ENCODE peak calls at places on chromosomes 13 and 19, in nine cellular contexts. One of them, this sample, is unnamed.

GRCh38 chr19:28633223-28634030 is 579.5 kb downstream of the UQCRFS1 start:
- DNase-seq in cardiac fibroblast: peak
- DNase-seq in stimulated activated CD4-positive, alpha-beta T cell treated with anti-CD3 and anti-CD28 coated beads, Interleukin-2, amount 100 ng/mL, for 48 hours: peak
- DNase-seq in NT2/D1: peak
- DNase-seq in amniotic stem cell: no peak
- DNase-seq in activated CD8-positive, alpha-beta memory T cell treated with anti-CD3 and anti-CD28 coated beads for 1 hour: no peak
- DNase-seq in HTR-8/SVneo: no peak
- DNase-seq in heart right ventricle: no peak
- DNase-seq in WTC11: peak
- DNase-seq in this sample: peak

GRCh38 chr19:31139871-31140505 is 209.2 kb downstream of the TSHZ3 start:
- DNase-seq in cardiac fibroblast: peak
- DNase-seq in stimulated activated CD4-positive, alpha-beta T cell treated with anti-CD3 and anti-CD28 coated beads, Interleukin-2, amount 100 ng/mL, for 48 hours: no peak
- DNase-seq in NT2/D1: no peak
- DNase-seq in amniotic stem cell: peak
- DNase-seq in activated CD8-positive, alpha-beta memory T cell treated with anti-CD3 and anti-CD28 coated beads for 1 hour: no peak
- DNase-seq in HTR-8/SVneo: no peak
- DNase-seq in heart right ventricle: no peak
- DNase-seq in WTC11: no peak
- DNase-seq in this sample: no peak

GRCh38 chr13:113195360-113195759 is 13.1 kb downstream of the PCID2 start:
- DNase-seq in cardiac fibroblast: no peak
- DNase-seq in stimulated activated CD4-positive, alpha-beta T cell treated with anti-CD3 and anti-CD28 coated beads, Interleukin-2, amount 100 ng/mL, for 48 hours: no peak
- DNase-seq in NT2/D1: no peak
- DNase-seq in amniotic stem cell: no peak
- DNase-seq in activated CD8-positive, alpha-beta memory T cell treated with anti-CD3 and anti-CD28 coated beads for 1 hour: no peak
- DNase-seq in HTR-8/SVneo: no peak
- DNase-seq in heart right ventricle: no peak
- DNase-seq in WTC11: no peak
- DNase-seq in this sample: no peak

GRCh38 chr19:49889687-49890348 is 6.9 kb downstream of the IL4I1 start:
- DNase-seq in cardiac fibroblast: peak
- DNase-seq in stimulated activated CD4-positive, alpha-beta T cell treated with anti-CD3 and anti-CD28 coated beads, Interleukin-2, amount 100 ng/mL, for 48 hours: peak
- DNase-seq in NT2/D1: no peak
- DNase-seq in amniotic stem cell: no peak
- DNase-seq in activated CD8-positive, alpha-beta memory T cell treated with anti-CD3 and anti-CD28 coated beads for 1 hour: peak
- DNase-seq in HTR-8/SVneo: no peak
- DNase-seq in heart right ventricle: peak
- DNase-seq in WTC11: peak
- DNase-seq in this sample: peak

GRCh38 chr19:6092329-6093286 is 17.7 kb downstream of the RFX2 start:
- DNase-seq in cardiac fibroblast: peak
- DNase-seq in stimulated activated CD4-positive, alpha-beta T cell treated with anti-CD3 and anti-CD28 coated beads, Interleukin-2, amount 100 ng/mL, for 48 hours: no peak
- DNase-seq in NT2/D1: peak
- DNase-seq in amniotic stem cell: peak
- DNase-seq in activated CD8-positive, alpha-beta memory T cell treated with anti-CD3 and anti-CD28 coated beads for 1 hour: no peak
- DNase-seq in HTR-8/SVneo: no peak
- DNase-seq in heart right ventricle: peak
- DNase-seq in WTC11: peak
- DNase-seq in this sample: peak

GRCh38 chr13:112510002-112510780 is 77.8 kb downstream of the TUBGCP3 start:
- DNase-seq in cardiac fibroblast: peak
- DNase-seq in stimulated activated CD4-positive, alpha-beta T cell treated with anti-CD3 and anti-CD28 coated beads, Interleukin-2, amount 100 ng/mL, for 48 hours: no peak
- DNase-seq in NT2/D1: peak
- DNase-seq in amniotic stem cell: no peak
- DNase-seq in activated CD8-positive, alpha-beta memory T cell treated with anti-CD3 and anti-CD28 coated beads for 1 hour: no peak
- DNase-seq in HTR-8/SVneo: peak
- DNase-seq in heart right ventricle: peak
- DNase-seq in WTC11: peak
- DNase-seq in this sample: no peak

GRCh38 chr19:18737954-18738351 is 53.2 kb downstream of the COMP start:
- DNase-seq in cardiac fibroblast: no peak
- DNase-seq in stimulated activated CD4-positive, alpha-beta T cell treated with anti-CD3 and anti-CD28 coated beads, Interleukin-2, amount 100 ng/mL, for 48 hours: no peak
- DNase-seq in NT2/D1: no peak
- DNase-seq in amniotic stem cell: no peak
- DNase-seq in activated CD8-positive, alpha-beta memory T cell treated with anti-CD3 and anti-CD28 coated beads for 1 hour: no peak
- DNase-seq in HTR-8/SVneo: no peak
- DNase-seq in heart right ventricle: no peak
- DNase-seq in WTC11: no peak
- DNase-seq in this sample: no peak

GRCh38 chr13:41409611-41410010 is 47.7 kb upstream of the RGCC start:
- DNase-seq in cardiac fibroblast: no peak
- DNase-seq in stimulated activated CD4-positive, alpha-beta T cell treated with anti-CD3 and anti-CD28 coated beads, Interleukin-2, amount 100 ng/mL, for 48 hours: no peak
- DNase-seq in NT2/D1: no peak
- DNase-seq in amniotic stem cell: no peak
- DNase-seq in activated CD8-positive, alpha-beta memory T cell treated with anti-CD3 and anti-CD28 coated beads for 1 hour: no peak
- DNase-seq in HTR-8/SVneo: no peak
- DNase-seq in heart right ventricle: no peak
- DNase-seq in WTC11: no peak
- DNase-seq in this sample: no peak

GRCh38 chr13:113485545-113485944 is 5.0 kb downstream of the DCUN1D2 start:
- DNase-seq in cardiac fibroblast: no peak
- DNase-seq in stimulated activated CD4-positive, alpha-beta T cell treated with anti-CD3 and anti-CD28 coated beads, Interleukin-2, amount 100 ng/mL, for 48 hours: no peak
- DNase-seq in NT2/D1: no peak
- DNase-seq in amniotic stem cell: no peak
- DNase-seq in activated CD8-positive, alpha-beta memory T cell treated with anti-CD3 and anti-CD28 coated beads for 1 hour: no peak
- DNase-seq in HTR-8/SVneo: no peak
- DNase-seq in heart right ventricle: no peak
- DNase-seq in WTC11: no peak
- DNase-seq in this sample: no peak

GRCh38 chr13:76266566-76266965 is 619.6 kb downstream of the KCTD12 start:
- DNase-seq in cardiac fibroblast: no peak
- DNase-seq in stimulated activated CD4-positive, alpha-beta T cell treated with anti-CD3 and anti-CD28 coated beads, Interleukin-2, amount 100 ng/mL, for 48 hours: no peak
- DNase-seq in NT2/D1: no peak
- DNase-seq in amniotic stem cell: peak
- DNase-seq in activated CD8-positive, alpha-beta memory T cell treated with anti-CD3 and anti-CD28 coated beads for 1 hour: no peak
- DNase-seq in HTR-8/SVneo: no peak
- DNase-seq in heart right ventricle: no peak
- DNase-seq in WTC11: no peak
- DNase-seq in this sample: no peak